ENCODE peak calls at places on chromosome 1, in ten cellular contexts. One of them, this sample, is unnamed.

GRCh38 chr1:85148524-85149250 is 52.1 kb downstream of the SYDE2 start:
- DNase-seq in endodermal cell: no peak
- DNase-seq in GF-D8: no peak
- DNase-seq in substantia nigra: no peak
- DNase-seq in T-cell: no peak
- DNase-seq in GM04503: peak; percentile 42
- DNase-seq in stimulated activated CD8-positive, alpha-beta memory T cell treated with anti-CD3 and anti-CD28 coated beads, Interleukin-2, amount 100 ng/mL, for 48 hours: no peak
- DNase-seq in GM04504: peak; percentile 24
- DNase-seq in C1 segment of cervical spinal cord: no peak
- DNase-seq in A172: peak; percentile 1
- DNase-seq in this sample: peak; percentile 80

GRCh38 chr1:205985330-205986005 is 17.7 kb downstream of the RAB7B start:
- DNase-seq in T-cell: no peak
- DNase-seq in GM04504: no peak
- DNase-seq in stimulated activated CD8-positive, alpha-beta memory T cell treated with anti-CD3 and anti-CD28 coated beads, Interleukin-2, amount 100 ng/mL, for 48 hours: no peak
- DNase-seq in GM04503: no peak
- DNase-seq in A172: no peak
- DNase-seq in C1 segment of cervical spinal cord: no peak
- DNase-seq in endodermal cell: no peak
- DNase-seq in GF-D8: no peak
- DNase-seq in substantia nigra: no peak
- DNase-seq in this sample: no peak

GRCh38 chr1:109529895-109530456 is 9.7 kb upstream of the GPR61 start:
- DNase-seq in A172: no peak
- DNase-seq in C1 segment of cervical spinal cord: no peak
- DNase-seq in GM04504: no peak
- DNase-seq in endodermal cell: no peak
- DNase-seq in GF-D8: no peak
- DNase-seq in GM04503: no peak
- DNase-seq in stimulated activated CD8-positive, alpha-beta memory T cell treated with anti-CD3 and anti-CD28 coated beads, Interleukin-2, amount 100 ng/mL, for 48 hours: no peak
- DNase-seq in T-cell: no peak
- DNase-seq in substantia nigra: no peak
- DNase-seq in this sample: peak; percentile 53

GRCh38 chr1:78676996-78677395 is 27.4 kb downstream of the IFI44 start:
- DNase-seq in substantia nigra: no peak
- DNase-seq in stimulated activated CD8-positive, alpha-beta memory T cell treated with anti-CD3 and anti-CD28 coated beads, Interleukin-2, amount 100 ng/mL, for 48 hours: no peak
- DNase-seq in C1 segment of cervical spinal cord: no peak
- DNase-seq in GF-D8: no peak
- DNase-seq in endodermal cell: no peak
- DNase-seq in GM04504: no peak
- DNase-seq in GM04503: no peak
- DNase-seq in A172: no peak
- DNase-seq in T-cell: no peak
- DNase-seq in this sample: no peak

GRCh38 chr1:161792740-161793139 is 26.6 kb downstream of the ATF6 start:
- DNase-seq in GM04504: peak; percentile 52
- DNase-seq in GF-D8: peak; percentile 19
- DNase-seq in C1 segment of cervical spinal cord: no peak
- DNase-seq in stimulated activated CD8-positive, alpha-beta memory T cell treated with anti-CD3 and anti-CD28 coated beads, Interleukin-2, amount 100 ng/mL, for 48 hours: no peak
- DNase-seq in substantia nigra: no peak
- DNase-seq in GM04503: peak; percentile 42
- DNase-seq in T-cell: no peak
- DNase-seq in endodermal cell: no peak
- DNase-seq in A172: peak; percentile 90
- DNase-seq in this sample: peak; percentile 83

GRCh38 chr1:198717510-198717909 is 78.7 kb downstream of the PTPRC start:
- DNase-seq in T-cell: no peak
- DNase-seq in A172: no peak
- DNase-seq in endodermal cell: no peak
- DNase-seq in C1 segment of cervical spinal cord: no peak
- DNase-seq in GM04503: no peak
- DNase-seq in GF-D8: no peak
- DNase-seq in substantia nigra: no peak
- DNase-seq in GM04504: no peak
- DNase-seq in stimulated activated CD8-positive, alpha-beta memory T cell treated with anti-CD3 and anti-CD28 coated beads, Interleukin-2, amount 100 ng/mL, for 48 hours: no peak
- DNase-seq in this sample: no peak

GRCh38 chr1:153678519-153679336 is at the start of gene NPR1:
- DNase-seq in endodermal cell: peak; percentile 83
- DNase-seq in A172: no peak
- DNase-seq in C1 segment of cervical spinal cord: no peak
- DNase-seq in GM04504: no peak
- DNase-seq in substantia nigra: no peak
- DNase-seq in GF-D8: no peak
- DNase-seq in T-cell: no peak
- DNase-seq in GM04503: no peak
- DNase-seq in stimulated activated CD8-positive, alpha-beta memory T cell treated with anti-CD3 and anti-CD28 coated beads, Interleukin-2, amount 100 ng/mL, for 48 hours: no peak
- DNase-seq in this sample: peak; percentile 43

GRCh38 chr1:212271823-212272498 is 13.2 kb upstream of the PPP2R5A start:
- DNase-seq in GM04504: no peak
- DNase-seq in GF-D8: no peak
- DNase-seq in GM04503: no peak
- DNase-seq in A172: no peak
- DNase-seq in endodermal cell: no peak
- DNase-seq in stimulated activated CD8-positive, alpha-beta memory T cell treated with anti-CD3 and anti-CD28 coated beads, Interleukin-2, amount 100 ng/mL, for 48 hours: no peak
- DNase-seq in T-cell: no peak
- DNase-seq in substantia nigra: no peak
- DNase-seq in C1 segment of cervical spinal cord: no peak
- DNase-seq in this sample: no peak

GRCh38 chr1:93692983-93693591 is 11.4 kb upstream of the BCAR3 start:
- DNase-seq in A172: peak; percentile 95
- DNase-seq in GM04503: peak; percentile 71
- DNase-seq in stimulated activated CD8-positive, alpha-beta memory T cell treated with anti-CD3 and anti-CD28 coated beads, Interleukin-2, amount 100 ng/mL, for 48 hours: peak; percentile 37
- DNase-seq in substantia nigra: no peak
- DNase-seq in GM04504: peak; percentile 75
- DNase-seq in endodermal cell: no peak
- DNase-seq in GF-D8: no peak
- DNase-seq in C1 segment of cervical spinal cord: no peak
- DNase-seq in T-cell: no peak
- DNase-seq in this sample: peak; percentile 89